ENCODE peak calls at places on chromosomes 16 and 17, in five cellular contexts. Z, A, E, S and M are unnamed samples.

GRCh38 chr17:18031955-18032354 is 7.0 kb downstream of the ATPAF2 start:
- DNase-seq in Z (peak), A (peak), E (no peak), S (no peak), M (peak)

GRCh38 chr16:4015275-4015990 is 100.8 kb downstream of the ADCY9 start:
- DNase-seq in Z (peak), A (no peak), E (no peak), S (peak), M (peak)

GRCh38 chr16:17382514-17382913 is 88.2 kb downstream of the XYLT1 start:
- DNase-seq in Z (no peak), A (no peak), E (no peak), S (no peak), M (no peak)

GRCh38 chr16:59591480-59591879 is 857.4 kb upstream of the GOT2 start:
- DNase-seq in Z (no peak), A (peak), E (no peak), S (no peak), M (peak)

GRCh38 chr16:87552772-87553171 is 49.5 kb upstream of the JPH3 start:
- DNase-seq in Z (peak), A (no peak), E (peak), S (no peak), M (peak)

GRCh38 chr17:10737168-10737622 is 7.4 kb upstream of the TMEM220 start:
- DNase-seq in Z (peak), A (peak), E (peak), S (peak), M (peak)

GRCh38 chr17:65121368-65121767 is 15.8 kb upstream of the RGS9 start:
- DNase-seq in Z (no peak), A (no peak), E (no peak), S (no peak), M (no peak)

GRCh38 chr17:51948128-51948527 is 210.4 kb downstream of the CA10 start:
- DNase-seq in Z (no peak), A (no peak), E (no peak), S (no peak), M (no peak)

GRCh38 chr16:85162478-85163277 is 50.4 kb upstream of the CIBAR2 start:
- DNase-seq in Z (peak), A (peak), E (no peak), S (no peak), M (peak)

GRCh38 chr17:57356722-57357391 is 100.5 kb downstream of the MSI2 start:
- DNase-seq in Z (no peak), A (no peak), E (no peak), S (no peak), M (no peak)

GRCh38 chr17:43975898-43976297 is 22.2 kb upstream of the PYY start:
- DNase-seq in Z (no peak), A (no peak), E (no peak), S (no peak), M (no peak)

GRCh38 chr16:84973776-84974523 is 37.4 kb downstream of the ZDHHC7 start:
- DNase-seq in Z (no peak), A (no peak), E (no peak), S (no peak), M (no peak)

GRCh38 chr17:36149296-36149820 is 27.1 kb downstream of the TBC1D3B start:
- DNase-seq in Z (peak), A (peak), E (peak), S (no peak), M (peak)

GRCh38 chr16:56849690-56850680 is 15.0 kb upstream of the SLC12A3 start:
- DNase-seq in Z (no peak), A (peak), E (no peak), S (peak), M (peak)

GRCh38 chr16:27108051-27108770 is 41.5 kb downstream of the C16orf82 start:
- DNase-seq in Z (no peak), A (no peak), E (no peak), S (no peak), M (no peak)

GRCh38 chr17:40303706-40304450 is 5.1 kb upstream of the RARA start:
- DNase-seq in Z (peak), A (peak), E (no peak), S (no peak), M (peak)

GRCh38 chr16:84832488-84833141 is 12.8 kb downstream of the CRISPLD2 start:
- DNase-seq in Z (peak), A (peak), E (no peak), S (no peak), M (peak)

GRCh38 chr16:25886598-25886997 is 194.8 kb downstream of the HS3ST4 start:
- DNase-seq in Z (no peak), A (no peak), E (no peak), S (no peak), M (no peak)

GRCh38 chr17:79609616-79610150 is 1.2 kb downstream of the RBFOX3 start:
- DNase-seq in Z (no peak), A (no peak), E (no peak), S (no peak), M (no peak)

GRCh38 chr17:79610151-79610645 is 653 bp downstream of the RBFOX3 start:
- DNase-seq in Z (no peak), A (no peak), E (no peak), S (no peak), M (no peak)

GRCh38 chr17:79607941-79608728 is 2.7 kb downstream of the RBFOX3 start:
- DNase-seq in Z (peak), A (no peak), E (peak), S (no peak), M (peak)

GRCh38 chr17:79608729-79609039 is 2.2 kb downstream of the RBFOX3 start:
- DNase-seq in Z (no peak), A (no peak), E (no peak), S (no peak), M (no peak)

DNA sequence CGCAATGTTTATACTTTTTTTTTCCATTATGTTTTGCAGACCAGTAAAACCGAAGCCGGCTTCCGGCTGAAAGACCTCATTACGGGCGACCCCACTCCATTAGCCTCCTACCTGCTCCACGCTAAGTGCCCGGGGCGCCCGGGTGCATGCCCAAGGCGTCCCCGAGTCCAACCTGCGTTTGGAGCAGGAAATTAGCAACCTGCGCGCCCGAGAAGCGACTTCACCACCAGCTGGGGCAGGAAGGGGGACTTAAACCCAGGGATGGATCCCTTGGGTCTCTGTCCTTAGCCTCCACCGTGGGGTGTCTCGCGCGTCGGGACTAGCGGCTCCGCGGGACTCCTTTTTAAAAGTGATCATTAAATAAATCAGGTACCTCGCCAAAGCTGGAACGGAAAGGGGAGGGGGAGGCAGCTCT is 1.7 kb downstream of the RBFOX3 start:
- DNase-seq in Z (no peak), A (no peak), E (no peak), S (no peak), M (no peak)
- H3K4me3 ChIP-seq in Z (no peak), A (no peak), E (no peak), S (no peak), M (no peak)

GRCh38 chr17:8455660-8456059 is 20.0 kb downstream of the NDEL1 start:
- DNase-seq in Z (no peak), A (no peak), E (no peak), S (no peak), M (no peak)
- H3K9ac ChIP-seq in Z (no peak), A (no peak), E (no peak), S (no peak), M (no peak)

GRCh38 chr16:29641561-29641960 is 21.5 kb upstream of the SPN start:
- DNase-seq in Z (peak), A (no peak), E (no peak), S (peak), M (no peak)

GRCh38 chr16:29646947-29647346 is 16.1 kb upstream of the SPN start:
- DNase-seq in Z (no peak), A (no peak), E (no peak), S (no peak), M (no peak)

GRCh38 chr16:29645699-29646187 is 17.3 kb upstream of the SPN start:
- DNase-seq in Z (no peak), A (no peak), E (no peak), S (peak), M (no peak)

GRCh38 chr16:29644338-29644857 is 18.6 kb upstream of the SPN start:
- DNase-seq in Z (no peak), A (no peak), E (no peak), S (no peak), M (no peak)

DNA sequence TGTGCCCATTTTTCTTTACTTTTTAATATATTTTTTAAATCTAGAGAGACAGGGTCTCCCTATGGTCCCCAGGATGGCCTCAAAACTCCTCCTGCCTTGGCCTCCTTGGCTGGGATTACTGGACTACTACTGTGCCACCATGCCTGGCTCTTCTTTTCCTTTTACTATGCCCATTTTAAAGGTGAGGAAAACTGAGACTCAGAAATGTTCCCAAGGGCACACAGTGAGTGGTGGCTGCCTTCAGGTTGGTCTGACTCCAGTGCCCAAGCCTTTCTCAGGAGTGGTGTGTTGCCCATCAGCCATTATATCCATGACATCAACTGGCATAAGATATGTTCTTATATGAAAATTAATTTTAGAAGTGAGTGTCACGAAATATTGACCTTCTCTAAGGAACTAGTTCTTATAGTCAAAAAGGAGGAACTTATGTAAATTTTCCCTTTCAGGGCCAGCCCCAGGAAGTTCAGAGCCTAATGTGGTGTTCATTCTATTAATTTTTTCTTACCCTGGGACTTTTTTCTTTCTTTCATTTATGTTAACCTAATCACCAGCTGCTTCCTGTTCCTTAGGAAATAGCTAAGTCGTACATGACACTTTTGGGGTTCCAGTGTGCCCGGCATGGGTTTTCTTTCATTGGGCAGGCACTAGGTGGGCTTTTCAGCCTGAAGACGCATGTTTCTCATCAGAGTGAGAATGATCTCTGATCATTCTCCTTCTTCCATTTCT is 17.9 kb upstream of the SPN start:
- DNase-seq in Z (no peak), A (no peak), E (no peak), S (no peak), M (no peak)
- H2AFZ ChIP-seq in Z (no peak), A (no peak), E (no peak), S (peak), M (no peak)

GRCh38 chr17:1762233-1762905 is 509 bp downstream of the SERPINF1 start:
- DNase-seq in Z (no peak), A (peak), E (no peak), S (peak), M (peak)

GRCh38 chr17:1755993-1756306 is 5.9 kb upstream of the SERPINF1 start:
- DNase-seq in Z (no peak), A (no peak), E (no peak), S (no peak), M (no peak)

GRCh38 chr17:1762906-1763829 is 1.3 kb downstream of the SERPINF1 start:
- DNase-seq in Z (peak), A (peak), E (no peak), S (peak), M (peak)

GRCh38 chr17:1758812-1759211 is 3.0 kb upstream of the SERPINF1 start:
- DNase-seq in Z (no peak), A (no peak), E (no peak), S (no peak), M (no peak)

GRCh38 chr17:1759529-1759928 is 2.3 kb upstream of the SERPINF1 start:
- DNase-seq in Z (no peak), A (no peak), E (peak), S (no peak), M (no peak)
- H3K4me3 ChIP-seq in Z (no peak), A (no peak), E (no peak), S (no peak), M (no peak)

GRCh38 chr16:89018605-89019158 is 41.7 kb upstream of the CBFA2T3 start:
- DNase-seq in Z (no peak), A (no peak), E (no peak), S (no peak), M (no peak)

GRCh38 chr16:89019511-89019910 is 42.5 kb upstream of the CBFA2T3 start:
- DNase-seq in Z (no peak), A (no peak), E (no peak), S (no peak), M (no peak)

GRCh38 chr16:89017956-89018604 is 41.1 kb upstream of the CBFA2T3 start:
- DNase-seq in Z (no peak), A (no peak), E (no peak), S (no peak), M (peak)

GRCh38 chr16:89015271-89015859 is 38.4 kb upstream of the CBFA2T3 start:
- DNase-seq in Z (no peak), A (no peak), E (no peak), S (no peak), M (no peak)

GRCh38 chr16:89017543-89017942 is 40.5 kb upstream of the CBFA2T3 start:
- DNase-seq in Z (no peak), A (no peak), E (no peak), S (no peak), M (no peak)
- H3K9ac ChIP-seq in Z (no peak), A (no peak), E (no peak), S (no peak), M (no peak)

GRCh38 chr17:48313096-48313495 is 116.9 kb downstream of the SKAP1 start:
- DNase-seq in Z (no peak), A (no peak), E (no peak), S (no peak), M (no peak)
- H2AFZ ChIP-seq in Z (no peak), A (no peak), E (no peak), S (no peak), M (no peak)

DNA sequence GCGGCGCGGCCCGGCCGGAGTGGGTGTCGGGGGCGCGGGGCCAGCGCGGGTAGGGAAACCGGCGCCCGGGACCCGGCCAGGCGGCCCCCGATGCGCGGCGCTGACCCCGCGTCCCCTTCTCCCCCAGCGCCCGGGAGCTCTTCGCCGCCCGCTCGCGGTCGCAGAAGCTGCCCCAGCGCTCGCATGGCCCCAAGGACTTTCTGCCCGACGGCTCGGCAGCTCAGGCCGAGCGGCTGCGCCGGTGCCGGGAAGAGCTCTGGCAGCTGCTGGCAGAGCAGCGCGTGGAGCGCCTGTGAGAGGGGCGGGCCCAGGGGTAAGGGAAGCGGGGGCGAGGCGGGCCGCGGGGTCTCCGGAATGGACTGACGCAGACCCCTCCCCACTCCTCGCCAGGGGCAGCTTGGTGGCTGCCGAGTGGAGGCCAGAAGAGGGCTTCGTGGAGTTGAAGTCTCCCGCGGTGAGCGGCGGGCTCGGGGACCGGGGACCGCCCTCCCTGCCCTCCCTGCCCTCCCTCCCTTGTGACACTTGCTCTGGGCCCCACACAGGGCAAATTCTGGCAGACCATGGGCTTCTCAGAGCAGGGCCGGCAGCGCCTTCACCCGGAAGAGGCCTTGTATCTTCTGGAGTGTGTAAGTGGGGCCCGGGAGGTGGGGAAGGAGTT is 420 bp downstream of the TSEN54 start:
- DNase-seq in Z (peak), A (no peak), E (peak), S (no peak), M (no peak)
- H3K4me3 ChIP-seq in Z (peak), A (peak), E (peak), S (peak), M (peak)

DNA sequence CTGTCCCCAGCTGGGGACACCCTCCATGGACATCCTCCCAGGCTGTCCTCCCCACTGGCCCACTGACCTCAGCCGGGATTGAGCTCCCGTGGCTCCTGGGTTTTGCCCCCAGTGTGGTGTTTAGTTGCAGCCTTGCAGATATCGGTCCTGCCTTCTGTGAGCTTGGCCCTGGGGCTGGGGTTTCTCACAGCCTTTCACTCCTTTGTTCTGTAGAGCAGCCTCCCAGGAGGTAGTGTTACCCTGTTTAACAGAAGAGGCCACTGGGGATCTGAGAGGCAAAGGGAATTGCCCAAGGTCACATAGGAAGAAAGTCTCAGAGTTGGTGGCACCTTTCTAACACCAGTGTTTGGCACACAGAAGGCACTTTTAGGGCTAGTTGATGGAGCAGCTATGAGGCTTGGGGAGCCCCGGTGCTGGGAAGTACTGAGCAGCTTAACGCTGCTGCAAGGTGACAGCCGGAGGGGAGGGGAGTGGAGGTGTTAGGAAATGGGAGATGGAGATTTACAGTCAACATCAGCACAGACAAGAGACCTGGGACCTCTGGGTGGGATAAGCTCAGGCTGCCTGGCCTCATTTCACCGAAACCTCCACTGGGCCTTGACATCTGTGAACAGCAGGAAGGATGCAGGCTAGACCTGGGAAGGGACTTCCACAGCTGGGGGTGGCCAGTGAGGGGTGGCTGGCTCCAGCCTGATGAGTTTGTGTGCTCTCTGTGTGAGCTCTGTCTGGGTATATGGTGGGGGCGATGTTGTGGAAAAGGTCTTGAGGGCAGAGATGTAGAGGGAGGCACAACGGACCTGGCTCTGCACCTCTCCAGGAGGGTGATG is 26.1 kb downstream of the CACNA1G start:
- DNase-seq in Z (no peak), A (no peak), E (no peak), S (no peak), M (no peak)
- H3K9ac ChIP-seq in Z (no peak), A (no peak), E (no peak), S (no peak), M (no peak)

GRCh38 chr16:66004706-66005105 is 361.8 kb upstream of the CDH5 start:
- DNase-seq in Z (no peak), A (peak), E (no peak), S (no peak), M (peak)

GRCh38 chr16:66008136-66008535 is 358.4 kb upstream of the CDH5 start:
- DNase-seq in Z (no peak), A (no peak), E (no peak), S (no peak), M (no peak)

GRCh38 chr16:66006485-66006884 is 360.0 kb upstream of the CDH5 start:
- DNase-seq in Z (no peak), A (no peak), E (no peak), S (no peak), M (no peak)

GRCh38 chr16:66003196-66003595 is 363.3 kb upstream of the CDH5 start:
- DNase-seq in Z (peak), A (peak), E (no peak), S (no peak), M (no peak)

GRCh38 chr16:66007717-66008116 is 358.8 kb upstream of the CDH5 start:
- DNase-seq in Z (peak), A (peak), E (no peak), S (no peak), M (peak)
- H2AFZ ChIP-seq in Z (no peak), A (peak), E (no peak), S (no peak), M (no peak)

DNA sequence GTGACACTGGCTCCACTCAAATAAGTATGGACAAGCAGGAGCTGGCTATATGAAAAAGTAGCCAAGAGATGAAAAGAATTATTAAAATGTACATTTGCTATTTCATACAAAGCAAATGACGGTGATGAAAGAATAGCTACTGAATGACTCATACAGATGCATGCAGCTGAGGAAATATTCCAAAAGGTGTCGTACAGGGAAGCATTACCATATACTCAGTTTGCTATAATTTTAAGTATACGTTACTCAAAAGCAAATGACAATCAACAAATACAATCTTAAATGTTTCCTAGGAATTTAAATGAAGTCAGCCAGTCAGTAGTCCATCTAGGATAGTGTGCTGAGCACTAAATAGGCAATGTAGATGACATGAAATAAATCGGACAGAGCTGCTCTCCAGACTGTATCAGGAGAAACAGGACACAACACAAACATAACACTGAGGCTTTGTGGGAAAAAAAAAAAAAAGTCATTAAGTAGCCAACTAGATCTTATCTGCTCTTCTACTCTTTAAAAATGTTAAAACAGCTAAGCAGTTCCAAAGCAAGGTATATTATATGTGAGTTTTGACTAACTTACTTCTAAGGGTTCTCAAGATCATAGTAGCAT is 65.0 kb downstream of the NCOR1 start:
- DNase-seq in Z (peak), A (peak), E (peak), S (no peak), M (peak)
- H3K4me3 ChIP-seq in Z (no peak), A (no peak), E (no peak), S (no peak), M (no peak)